ENCODE peak calls at places on chromosomes 2 and 18, in ten cellular contexts. J is PC-9, H is Caki2, N is body of pancreas, U is pancreas, Z is IMR-90, Y is T1000, E is tibial nerve, P is aorta, I is tibial artery. L is an unnamed sample.

GRCh38 chr2:108917078-108917440 is 72.0 kb downstream of the EDAR start:
- DNase-seq in J (no peak), H (no peak), N (peak), U (no peak), Z (peak), Y (no peak), E (no peak), P (no peak), I (no peak), L (peak)

GRCh38 chr2:98568161-98568956 is 40.0 kb downstream of the COA5 start:
- DNase-seq in J (no peak), H (no peak), N (no peak), U (no peak), Z (peak), Y (no peak), E (no peak), P (no peak), I (peak), L (no peak)

GRCh38 chr2:176114930-176115625 is 1.5 kb upstream of the HOXD10 start:
- DNase-seq in J (no peak), H (no peak), N (no peak), U (no peak), Z (no peak), Y (no peak), E (no peak), P (no peak), I (no peak), L (no peak)

GRCh38 chr18:10055125-10055750 is 141.4 kb downstream of the VAPA start:
- DNase-seq in J (no peak), H (no peak), N (no peak), U (no peak), Z (no peak), Y (no peak), E (no peak), P (no peak), I (peak), L (no peak)

GRCh38 chr2:9739508-9739907 is 103.8 kb upstream of the TAF1B start:
- DNase-seq in J (peak), H (no peak), N (peak), U (peak), Z (no peak), Y (no peak), E (peak), P (peak), I (peak), L (no peak)

GRCh38 chr2:52034706-52035105 is 1002.8 kb upstream of the NRXN1 start:
- DNase-seq in J (no peak), H (no peak), N (no peak), U (no peak), Z (no peak), Y (no peak), E (no peak), P (no peak), I (no peak), L (no peak)

GRCh38 chr2:241030883-241031282 is 32.5 kb downstream of the SNED1 start:
- DNase-seq in J (no peak), H (no peak), N (no peak), U (no peak), Z (no peak), Y (no peak), E (no peak), P (no peak), I (no peak), L (no peak)

GRCh38 chr18:3104190-3105054 is 91.5 kb upstream of the LPIN2 start:
- DNase-seq in J (no peak), H (no peak), N (no peak), U (no peak), Z (peak), Y (no peak), E (no peak), P (no peak), I (no peak), L (no peak)

GRCh38 chr2:179569834-179570233 is 291.6 kb downstream of the ZNF385B start:
- DNase-seq in J (no peak), H (no peak), N (no peak), U (no peak), Z (peak), Y (no peak), E (peak), P (no peak), I (no peak), L (no peak)

GRCh38 chr2:86195055-86195807 is at the start of gene IMMT:
- DNase-seq in J (peak), H (peak), N (peak), U (peak), Z (peak), Y (peak), E (peak), P (peak), I (peak), L (peak)

GRCh38 chr2:112959109-112959591 is 18.7 kb upstream of the IL36G start:
- DNase-seq in J (no peak), H (no peak), N (no peak), U (no peak), Z (no peak), Y (no peak), E (no peak), P (no peak), I (no peak), L (no peak)

GRCh38 chr2:212961255-212961654 is 190.2 kb downstream of the IKZF2 start:
- DNase-seq in J (no peak), H (no peak), N (no peak), U (no peak), Z (no peak), Y (no peak), E (no peak), P (no peak), I (no peak), L (no peak)

GRCh38 chr2:202848813-202849212 is 22.8 kb downstream of the ICA1L start:
- DNase-seq in J (no peak), H (no peak), N (no peak), U (no peak), Z (no peak), Y (no peak), E (no peak), P (peak), I (no peak), L (no peak)

GRCh38 chr2:223260681-223261080 is 208.7 kb downstream of the KCNE4 start:
- DNase-seq in J (no peak), H (no peak), N (no peak), U (no peak), Z (peak), Y (no peak), E (no peak), P (no peak), I (no peak), L (no peak)

GRCh38 chr2:37566517-37566961 is 104.9 kb downstream of the CDC42EP3 start:
- DNase-seq in J (no peak), H (no peak), N (no peak), U (no peak), Z (peak), Y (peak), E (peak), P (no peak), I (peak), L (no peak)

GRCh38 chr2:166388488-166389070 is 12.8 kb upstream of the SCN9A start:
- DNase-seq in J (no peak), H (no peak), N (no peak), U (no peak), Z (peak), Y (no peak), E (no peak), P (no peak), I (no peak), L (no peak)

GRCh38 chr2:57981369-57981768 is 65.2 kb upstream of the VRK2 start:
- DNase-seq in J (no peak), H (peak), N (no peak), U (no peak), Z (peak), Y (peak), E (no peak), P (no peak), I (no peak), L (no peak)

GRCh38 chr18:48815581-48816324 is 135.0 kb downstream of the SMAD7 start:
- DNase-seq in J (no peak), H (no peak), N (no peak), U (no peak), Z (peak), Y (no peak), E (no peak), P (peak), I (peak), L (no peak)

GRCh38 chr2:217837530-217837929 is 165.3 kb downstream of the TNS1 start:
- DNase-seq in J (no peak), H (no peak), N (no peak), U (no peak), Z (no peak), Y (no peak), E (no peak), P (no peak), I (no peak), L (no peak)

GRCh38 chr2:134271758-134272157 is 17.9 kb downstream of the MGAT5 start:
- DNase-seq in J (no peak), H (no peak), N (no peak), U (no peak), Z (no peak), Y (no peak), E (no peak), P (no peak), I (no peak), L (no peak)

GRCh38 chr2:196376984-196377877 is 205.9 kb upstream of the STK17B start:
- DNase-seq in J (no peak), H (no peak), N (no peak), U (no peak), Z (peak), Y (no peak), E (no peak), P (no peak), I (no peak), L (no peak)

GRCh38 chr2:66481100-66481549 is 46.2 kb downstream of the MEIS1 start:
- DNase-seq in J (peak), H (no peak), N (peak), U (no peak), Z (peak), Y (peak), E (no peak), P (no peak), I (no peak), L (no peak)

GRCh38 chr18:54957295-54957694 is 2.0 kb downstream of the CCDC68 start:
- DNase-seq in J (no peak), H (no peak), N (no peak), U (no peak), Z (no peak), Y (no peak), E (no peak), P (no peak), I (no peak), L (no peak)

GRCh38 chr2:19746611-19747309 is 155.0 kb downstream of the TTC32 start:
- DNase-seq in J (peak), H (no peak), N (no peak), U (no peak), Z (peak), Y (no peak), E (no peak), P (no peak), I (no peak), L (no peak)